ENCODE peak calls at places on chromosomes 2 and 18, in six cellular contexts. H is endodermal cell, N is HepG2, R is MM.1S, T is adipocyte, X is mesendoderm. O is an unnamed sample.

GRCh38 chr2:217785544-217786045 is 217.2 kb downstream of the TNS1 start:
- DNase-seq in H (peak; percentile 96), T (peak; percentile 83), N (peak; percentile 55), X (peak; percentile 76), R (peak; percentile 53), O (peak; percentile 78)

GRCh38 chr2:12835733-12836132 is 119.0 kb downstream of the TRIB2 start:
- DNase-seq in R (no peak), N (no peak), T (no peak), X (no peak), H (no peak), O (no peak)

GRCh38 chr2:235511187-235511661 is 17.4 kb downstream of the AGAP1 start:
- DNase-seq in H (peak; percentile 70), R (no peak), T (peak; percentile 55), X (peak; percentile 66), N (peak; percentile 48), O (peak; percentile 78)

GRCh38 chr18:67359868-67360838 is 156.4 kb downstream of the DSEL start:
- DNase-seq in R (peak; percentile 10), T (peak; percentile 98), H (no peak), N (peak; percentile 29), X (no peak), O (no peak)

GRCh38 chr2:68993660-68994059 is 19.2 kb downstream of the GKN1 start:
- DNase-seq in N (peak; percentile 77), R (no peak), H (no peak), X (no peak), T (no peak), O (no peak)

GRCh38 chr2:213757525-213757924 is 473.3 kb downstream of the SPAG16 start:
- DNase-seq in H (no peak), R (no peak), T (no peak), X (no peak), N (no peak), O (no peak)

GRCh38 chr2:178747767-178748166 is 59.5 kb downstream of the TTN start:
- DNase-seq in X (no peak), T (no peak), R (no peak), N (no peak), H (no peak), O (no peak)

GRCh38 chr2:196291873-196292800 is 120.8 kb upstream of the STK17B start:
- DNase-seq in X (peak; percentile 53), R (peak; percentile 96), N (peak; percentile 12), T (peak; percentile 37), H (no peak), O (no peak)

DNA sequence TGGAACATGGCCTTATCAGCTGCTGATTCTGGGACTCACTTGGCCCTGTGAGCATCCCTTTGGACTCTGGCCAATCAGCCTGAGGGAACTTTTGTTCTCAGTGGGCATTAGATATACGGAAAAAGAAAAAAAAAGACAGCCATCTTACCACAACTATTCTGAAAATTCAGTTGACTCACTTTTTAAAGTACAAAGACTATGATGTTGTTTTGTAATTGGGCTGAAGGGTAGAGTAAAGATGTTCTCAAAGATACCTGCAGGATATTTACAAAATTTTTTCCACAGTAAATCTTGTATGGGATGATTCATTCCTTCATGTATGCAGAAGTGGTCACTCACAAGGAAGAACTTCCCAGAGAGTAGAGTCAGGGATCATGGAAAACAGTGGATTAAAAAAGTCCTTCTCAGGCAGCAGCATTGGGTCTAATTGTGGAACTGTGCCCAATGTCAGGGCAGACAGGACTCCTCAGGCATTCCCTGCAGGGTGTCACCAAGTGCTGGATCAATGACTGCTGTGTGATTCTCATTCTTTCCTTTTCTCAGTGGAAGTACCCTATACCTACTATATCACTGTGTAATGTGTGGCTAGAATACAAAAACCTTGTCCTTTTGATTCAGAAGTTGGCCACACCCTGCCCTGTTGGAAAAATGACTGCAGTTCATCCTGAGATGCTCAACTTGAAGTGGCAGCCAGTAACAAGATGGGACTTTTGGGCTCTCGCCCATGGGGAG is 35.4 kb downstream of the SULT1C4 start:
- DNase-seq in R (no peak), T (peak; percentile 83), X (no peak), H (no peak), N (peak; percentile 85), O (no peak)
- H3K9ac ChIP-seq in R (no peak overlapping the region), T (peak overlapping the region; percentile 11), X (no peak overlapping the region), H (no peak overlapping the region), N (no peak overlapping the region), O (no peak overlapping the region)

GRCh38 chr2:200056105-200056504 is 100.7 kb downstream of the MAIP1 start:
- DNase-seq in X (no peak), N (no peak), R (no peak), T (no peak), H (no peak), O (no peak)
- H3K9ac ChIP-seq in X (no peak overlapping the region), N (no peak overlapping the region), R (no peak overlapping the region), T (no peak overlapping the region), H (no peak overlapping the region), O (no peak overlapping the region)

GRCh38 chr2:84958135-84959044 is 12.6 kb upstream of the KCMF1 start:
- DNase-seq in X (peak; percentile 100), H (peak; percentile 97), T (peak; percentile 71), N (peak; percentile 80), R (no peak), O (peak; percentile 53)
- H3K9ac ChIP-seq in X (no peak overlapping the region), H (peak overlapping the region; percentile 81), T (peak overlapping the region; percentile 35), N (peak overlapping the region; percentile 13), R (no peak overlapping the region), O (no peak overlapping the region)

DNA sequence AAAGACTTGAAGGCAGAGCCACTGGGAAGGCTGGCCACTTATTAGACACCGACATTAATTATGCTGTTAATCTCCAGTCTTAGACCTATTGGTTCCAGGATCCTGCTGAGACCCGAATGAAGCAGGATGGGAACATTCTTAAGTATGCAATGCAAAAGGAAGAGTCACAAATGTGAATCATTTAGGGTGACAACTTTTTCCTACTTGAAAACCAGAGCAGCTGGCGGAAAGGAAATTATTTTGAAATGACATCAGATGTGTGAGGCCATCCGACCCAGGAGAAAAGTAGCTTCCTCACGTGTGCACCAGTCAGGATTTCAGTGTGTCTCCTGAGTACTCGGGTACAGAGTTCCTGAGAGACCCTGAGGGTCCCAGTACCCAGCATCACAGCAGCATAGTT is 222.9 kb upstream of the NCKAP5 start:
- DNase-seq in R (no peak), T (peak; percentile 35), H (no peak), N (no peak), X (peak; percentile 65), O (no peak)
- H3K9ac ChIP-seq in R (no peak overlapping the region), T (no peak overlapping the region), H (no peak overlapping the region), N (no peak overlapping the region), X (no peak overlapping the region), O (no peak overlapping the region)

GRCh38 chr2:233815861-233816260 is 37.7 kb downstream of the MROH2A start:
- DNase-seq in R (no peak), N (no peak), T (peak; percentile 67), X (no peak), H (no peak), O (no peak)
- H3K9ac ChIP-seq in R (no peak overlapping the region), N (no peak overlapping the region), T (no peak overlapping the region), X (no peak overlapping the region), H (no peak overlapping the region), O (no peak overlapping the region)

GRCh38 chr18:37572736-37573135 is 7.1 kb upstream of the CELF4 start:
- DNase-seq in X (no peak), H (peak; percentile 34), N (no peak), R (no peak), T (no peak), O (peak; percentile 5)

GRCh38 chr18:37578182-37578678 is 12.6 kb upstream of the CELF4 start:
- DNase-seq in H (peak; percentile 68), N (no peak), R (peak; percentile 7), T (no peak), X (no peak), O (no peak)

GRCh38 chr18:37577051-37577611 is 11.5 kb upstream of the CELF4 start:
- DNase-seq in R (no peak), H (peak; percentile 92), T (no peak), N (no peak), X (peak; percentile 95), O (no peak)

GRCh38 chr18:37574113-37574512 is 8.5 kb upstream of the CELF4 start:
- DNase-seq in T (no peak), N (no peak), X (no peak), R (no peak), H (peak; percentile 55), O (no peak)

DNA sequence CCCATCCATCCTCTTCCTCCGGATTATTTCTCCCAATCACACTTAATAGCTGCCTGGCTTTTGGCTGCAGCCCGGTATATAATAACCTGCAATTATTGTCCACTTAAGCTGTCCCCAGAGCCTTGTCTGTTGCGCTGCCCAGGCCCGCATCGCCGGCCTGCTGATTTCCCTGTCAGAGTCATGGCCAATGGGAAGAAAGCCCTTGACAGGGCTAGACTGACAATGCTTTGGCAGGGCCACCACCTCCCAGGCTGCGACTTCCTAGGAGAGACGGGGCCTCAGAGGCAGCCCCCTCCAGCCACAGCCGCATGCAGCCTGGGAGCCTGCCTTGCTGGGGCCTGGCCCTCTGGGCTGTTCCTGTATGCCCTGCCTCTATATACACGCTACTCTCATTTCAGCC is 10.0 kb upstream of the CELF4 start:
- DNase-seq in X (no peak), H (peak; percentile 48), T (no peak), R (no peak), N (no peak), O (no peak)
- H3K9ac ChIP-seq in X (no peak overlapping the region), H (no peak overlapping the region), T (no peak overlapping the region), R (no peak overlapping the region), N (no peak overlapping the region), O (no peak overlapping the region)

DNA sequence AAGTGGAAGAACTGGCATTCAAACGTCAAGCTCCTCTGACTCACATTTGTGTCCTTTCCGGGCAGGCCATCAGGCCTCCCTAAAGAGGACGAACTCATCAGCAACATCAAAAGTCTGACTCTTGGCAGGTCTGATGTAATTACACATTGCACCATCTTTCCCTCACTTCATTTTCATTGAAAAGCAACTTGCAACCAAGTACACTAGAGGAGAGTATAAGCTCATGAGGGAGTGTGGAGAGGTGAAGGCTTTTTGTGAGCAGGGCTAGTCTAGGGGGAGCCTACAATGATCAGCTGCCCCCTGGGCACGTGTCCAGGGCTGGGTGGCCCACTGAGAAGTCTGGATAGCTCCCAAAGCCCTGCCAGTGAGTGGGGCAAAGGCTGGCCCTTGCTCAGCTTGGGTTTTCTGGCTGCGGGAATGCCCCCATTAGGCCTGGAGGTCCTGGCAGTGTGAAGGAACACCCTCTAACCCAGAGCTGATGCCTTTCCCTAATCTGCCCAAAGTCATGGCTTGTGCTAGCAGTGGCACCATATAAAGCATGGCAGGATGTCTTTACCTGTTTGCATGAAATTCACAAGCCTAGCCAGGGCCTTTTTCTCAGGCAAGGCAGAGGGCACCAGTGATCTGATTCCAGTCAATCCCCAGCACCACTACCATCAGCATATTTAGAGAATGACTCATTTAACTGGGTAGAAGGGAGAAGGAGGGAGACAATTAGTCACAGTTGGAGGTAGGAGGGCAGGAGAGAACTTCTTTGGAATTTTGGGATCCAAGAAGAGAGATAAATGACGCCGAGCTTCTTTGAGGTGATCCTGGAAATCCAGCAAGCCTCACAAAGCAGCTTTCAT is 8.5 kb upstream of the DAW1 start:
- DNase-seq in T (peak; percentile 52), N (peak; percentile 54), X (peak; percentile 96), H (peak; percentile 84), R (no peak), O (no peak)
- H3K9ac ChIP-seq in T (peak overlapping the region; percentile 76), N (no peak overlapping the region), X (no peak overlapping the region), H (no peak overlapping the region), R (no peak overlapping the region), O (no peak overlapping the region)

O was measured in colonic mucosa.